ENCODE peak calls at places on chromosomes 13 and 19, in four cellular contexts. F is A549, G is HepG2, V is K562. K is an unnamed sample.

GRCh38 chr19:10203686-10204085 is 8.9 kb upstream of the DNMT1 start:
- DNase-seq in F (no peak), G (no peak), V (no peak), K (no peak)

GRCh38 chr13:32491028-32491427 is 47.6 kb downstream of the N4BP2L2 start:
- DNase-seq in V (no peak), G (no peak), F (no peak), K (no peak)

GRCh38 chr13:78875792-78876580 is 217.0 kb upstream of the OBI1 start:
- DNase-seq in G (no peak), V (no peak), F (no peak), K (peak)

GRCh38 chr19:48627211-48627864 is 8.0 kb downstream of the SPHK2 start:
- DNase-seq in F (no peak), V (no peak), G (peak), K (no peak)

GRCh38 chr19:3366761-3367571 is 583 bp downstream of the NFIC start:
- DNase-seq in G (no peak), F (no peak), V (peak), K (no peak)

GRCh38 chr19:41927810-41928192 is 448 bp downstream of the ERFL start:
- DNase-seq in G (no peak), V (peak), F (no peak), K (no peak)

GRCh38 chr19:16791942-16792341 is 37.3 kb upstream of the SIN3B start:
- DNase-seq in V (no peak), G (no peak), F (no peak), K (no peak)

GRCh38 chr19:54190942-54191670 is at the start of gene TSEN34:
- DNase-seq in V (peak), G (peak), F (no peak), K (peak)

GRCh38 chr19:10538204-10538603 is 5.5 kb upstream of the ATG4D start:
- DNase-seq in G (no peak), F (no peak), V (no peak), K (no peak)

GRCh38 chr19:18735752-18736151 is 52.3 kb downstream of the CRTC1 start:
- DNase-seq in G (no peak), F (no peak), V (no peak), K (no peak)

GRCh38 chr19:3980353-3981251 is 4.7 kb downstream of the EEF2 start:
- DNase-seq in G (no peak), V (no peak), F (no peak), K (no peak)

GRCh38 chr19:33947565-33947964 is 150.9 kb downstream of the KCTD15 start:
- DNase-seq in G (no peak), V (no peak), F (no peak), K (no peak)

GRCh38 chr13:106103779-106104178 is 431.7 kb downstream of the EFNB2 start:
- DNase-seq in V (no peak), F (peak), G (no peak), K (no peak)

GRCh38 chr19:50314724-50315700 is 14.2 kb downstream of the KCNC3 start:
- DNase-seq in V (no peak), G (no peak), F (no peak), K (peak)

GRCh38 chr13:71536201-71536600 is 330.8 kb downstream of the DACH1 start:
- DNase-seq in F (no peak), G (no peak), V (no peak), K (no peak)

GRCh38 chr19:39582891-39583625 is 19.3 kb upstream of the LGALS13 start:
- DNase-seq in G (no peak), V (no peak), F (no peak), K (no peak)

GRCh38 chr19:3071764-3072163 is 9.5 kb upstream of the TLE5 start:
- DNase-seq in G (no peak), F (no peak), V (no peak), K (no peak)

GRCh38 chr13:23418776-23419683 is 14.5 kb downstream of the SACS start:
- DNase-seq in F (no peak), G (no peak), V (no peak), K (no peak)

GRCh38 chr13:36148436-36148835 is 17.3 kb upstream of the DCLK1 start:
- DNase-seq in V (no peak), G (no peak), F (no peak), K (no peak)

GRCh38 chr13:78601124-78601885 is 2.0 kb downstream of the POU4F1 start:
- DNase-seq in V (no peak), F (no peak), G (no peak), K (peak)

GRCh38 chr19:53158119-53158656 is 665 bp downstream of the ZNF347 start:
- DNase-seq in F (no peak), V (peak), G (no peak), K (peak)

GRCh38 chr13:55999709-56000108 is 1141.0 kb upstream of the PRR20A start:
- DNase-seq in F (no peak), V (no peak), G (no peak), K (peak)

GRCh38 chr13:39600766-39601165 is 2.2 kb downstream of the LHFPL6 start:
- DNase-seq in V (no peak), F (no peak), G (no peak), K (peak)

GRCh38 chr13:100465558-100465957 is 123.0 kb downstream of the GGACT start:
- DNase-seq in V (no peak), F (no peak), G (no peak), K (no peak)

GRCh38 chr13:49627831-49628652 is at the start of gene ARL11:
- DNase-seq in G (no peak), V (peak), F (no peak), K (peak)

GRCh38 chr13:85729296-85729695 is 69.9 kb downstream of the SLITRK6 start:
- DNase-seq in V (no peak), G (no peak), F (no peak), K (no peak)

GRCh38 chr13:33349314-33349995 is 63.9 kb upstream of the STARD13 start:
- DNase-seq in V (no peak), G (no peak), F (no peak), K (peak)

GRCh38 chr13:114112826-114113322 is 19.5 kb downstream of the RASA3 start:
- DNase-seq in F (no peak), V (no peak), G (no peak), K (peak)

GRCh38 chr13:31769581-31769980 is 30.3 kb downstream of the RXFP2 start:
- DNase-seq in F (no peak), G (no peak), V (no peak), K (no peak)

GRCh38 chr13:43143591-43143990 is 120.2 kb downstream of the DNAJC15 start:
- DNase-seq in V (no peak), G (no peak), F (no peak), K (no peak)
- TF ChIP-seq NR3C1 in V (no peak), G (no peak), F (no peak), K (no peak)

GRCh38 chr13:109697936-109698335 is 88.4 kb downstream of the IRS2 start:
- DNase-seq in V (no peak), F (no peak), G (no peak), K (no peak)

GRCh38 chr13:109700176-109700575 is 86.2 kb downstream of the IRS2 start:
- DNase-seq in F (no peak), G (no peak), V (peak), K (no peak)

GRCh38 chr13:109698779-109699178 is 87.6 kb downstream of the IRS2 start:
- DNase-seq in V (no peak), G (no peak), F (no peak), K (no peak)

GRCh38 chr13:109703250-109703649 is 83.1 kb downstream of the IRS2 start:
- DNase-seq in F (no peak), G (no peak), V (no peak), K (no peak)

DNA sequence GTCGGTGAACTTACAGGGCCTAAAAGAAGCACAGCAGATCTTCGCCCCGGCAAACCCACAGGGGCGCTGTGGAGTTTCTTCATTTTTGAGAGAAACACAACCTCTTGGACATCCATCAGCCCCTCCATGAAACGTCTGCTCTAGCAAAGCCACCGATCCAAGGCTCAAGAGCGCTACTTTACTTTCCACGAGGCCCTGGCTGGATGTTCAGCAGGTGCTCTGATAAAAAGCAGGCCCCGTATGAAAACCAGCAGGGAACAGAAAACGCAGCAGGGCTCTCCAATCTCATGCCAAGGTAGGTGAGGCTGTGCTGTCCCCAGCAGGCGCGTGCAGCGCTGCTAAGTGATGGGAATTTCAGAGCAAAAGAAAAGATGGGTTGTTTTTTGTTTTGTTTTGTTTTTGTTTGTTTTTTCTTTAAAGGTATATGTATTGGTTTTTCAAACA is 86.7 kb downstream of the IRS2 start:
- DNase-seq in V (no peak), F (no peak), G (no peak), K (peak)
- TF ChIP-seq NR3C1 in V (no peak), F (no peak), G (no peak), K (no peak)

GRCh38 chr19:1315470-1316166 is 29.9 kb downstream of the EFNA2 start:
- DNase-seq in G (no peak), F (peak), V (peak), K (peak)

GRCh38 chr19:1310853-1311180 is 25.1 kb downstream of the EFNA2 start:
- DNase-seq in V (no peak), F (no peak), G (no peak), K (no peak)

GRCh38 chr19:1313695-1314613 is 28.3 kb downstream of the EFNA2 start:
- DNase-seq in F (no peak), G (no peak), V (no peak), K (no peak)

GRCh38 chr19:1311543-1312091 is 25.9 kb downstream of the EFNA2 start:
- DNase-seq in V (no peak), G (no peak), F (no peak), K (no peak)

GRCh38 chr19:1312732-1313694 is 27.3 kb downstream of the EFNA2 start:
- DNase-seq in F (peak), G (no peak), V (no peak), K (no peak)
- TF ChIP-seq NR3C1 in F (no peak), G (no peak), V (no peak), K (no peak)

GRCh38 chr19:43781630-43782310 is 997 bp upstream of the KCNN4 start:
- DNase-seq in F (no peak), V (no peak), G (no peak), K (no peak)

GRCh38 chr19:43778651-43779050 is 2.1 kb downstream of the KCNN4 start:
- DNase-seq in G (no peak), V (no peak), F (no peak), K (no peak)

GRCh38 chr19:43779147-43779819 is 1.5 kb downstream of the KCNN4 start:
- DNase-seq in V (no peak), G (no peak), F (no peak), K (no peak)

GRCh38 chr19:43780706-43781525 is at the start of gene KCNN4:
- DNase-seq in G (no peak), V (peak), F (peak), K (no peak)

GRCh38 chr19:43779820-43780219 is 953 bp downstream of the KCNN4 start:
- DNase-seq in V (peak), G (no peak), F (peak), K (no peak)
- TF ChIP-seq NR3C1 in V (no peak), G (no peak), F (no peak), K (no peak)

DNA sequence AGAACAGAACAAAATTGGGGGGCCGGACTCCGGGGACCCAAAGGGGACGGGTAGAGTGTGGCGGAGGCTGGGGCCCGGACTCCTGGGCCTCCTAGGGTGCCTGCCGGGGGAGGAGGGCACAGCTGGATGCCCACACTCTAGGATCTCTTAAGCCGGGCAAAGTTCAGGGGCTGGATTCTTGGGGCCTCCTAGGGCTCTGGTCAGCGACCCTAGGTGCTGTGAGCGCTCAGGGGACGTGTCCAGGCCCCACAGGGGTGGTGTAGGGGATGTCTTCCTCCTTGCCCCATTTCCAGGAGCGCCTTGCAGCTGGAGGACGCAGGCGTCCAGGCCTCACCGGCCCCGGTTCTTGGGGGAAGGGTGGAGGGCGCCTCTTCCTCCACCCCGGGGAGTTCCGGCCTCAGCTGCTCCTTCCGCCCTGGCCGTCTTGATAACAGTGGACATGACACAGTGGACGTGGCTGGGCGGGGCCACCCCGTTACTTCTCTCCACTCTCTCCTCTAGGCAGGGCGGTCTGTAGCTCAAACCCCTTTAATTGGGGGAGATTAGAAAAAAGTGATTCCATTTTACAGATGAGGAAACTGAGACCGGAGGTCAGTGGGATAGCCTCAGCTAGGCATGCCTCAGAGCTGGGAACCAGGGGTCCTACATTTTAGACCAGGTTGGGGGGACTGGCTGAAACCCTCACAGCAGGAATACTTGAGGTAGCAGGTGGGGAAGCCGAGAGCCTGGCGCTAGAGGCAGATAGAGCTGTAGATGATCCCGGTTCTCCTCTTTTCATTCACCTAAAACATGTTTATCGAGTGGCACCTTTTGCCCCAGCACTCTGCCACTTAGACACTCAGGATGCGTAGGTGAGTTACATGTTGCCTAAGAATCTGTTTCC is 705 bp downstream of the STXBP2 start:
- DNase-seq in G (no peak), V (peak), F (peak), K (no peak)
- TF ChIP-seq NR3C1 in G (no peak), V (no peak), F (no peak), K (no peak)

GRCh38 chr19:27654266-27654990 is 1558.5 kb downstream of the UQCRFS1 start:
- DNase-seq in V (no peak), F (no peak), G (no peak), K (no peak)

GRCh38 chr19:27657271-27658051 is 1555.5 kb downstream of the UQCRFS1 start:
- DNase-seq in V (no peak), F (no peak), G (no peak), K (no peak)

GRCh38 chr19:27652796-27653195 is 1560.2 kb downstream of the UQCRFS1 start:
- DNase-seq in G (no peak), V (no peak), F (no peak), K (no peak)

GRCh38 chr19:27647423-27647822 is 1565.5 kb downstream of the UQCRFS1 start:
- DNase-seq in V (no peak), F (no peak), G (no peak), K (no peak)

DNA sequence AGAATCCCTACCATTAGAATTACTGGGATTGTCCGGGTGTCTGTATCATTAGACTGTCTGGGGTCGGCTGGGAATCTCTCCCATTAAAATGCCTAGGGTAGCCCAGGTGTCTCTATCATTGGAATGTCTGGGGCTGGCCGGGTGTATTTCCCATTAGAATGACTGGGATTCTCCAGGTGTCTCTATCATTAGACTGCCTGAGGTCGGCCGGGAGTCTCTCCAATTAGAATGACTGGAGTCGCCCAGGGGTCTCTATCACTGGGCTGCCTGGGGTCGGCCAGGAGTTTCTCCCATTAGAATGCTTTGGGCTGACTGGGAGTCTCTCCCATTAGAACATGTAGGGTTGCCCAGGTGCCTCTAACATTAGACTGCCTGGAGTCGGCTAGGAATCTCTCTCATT is 1560.7 kb downstream of the UQCRFS1 start:
- DNase-seq in V (no peak), F (no peak), G (no peak), K (no peak)
- TF ChIP-seq NR3C1 in V (no peak), F (no peak), G (no peak), K (no peak)

DNA sequence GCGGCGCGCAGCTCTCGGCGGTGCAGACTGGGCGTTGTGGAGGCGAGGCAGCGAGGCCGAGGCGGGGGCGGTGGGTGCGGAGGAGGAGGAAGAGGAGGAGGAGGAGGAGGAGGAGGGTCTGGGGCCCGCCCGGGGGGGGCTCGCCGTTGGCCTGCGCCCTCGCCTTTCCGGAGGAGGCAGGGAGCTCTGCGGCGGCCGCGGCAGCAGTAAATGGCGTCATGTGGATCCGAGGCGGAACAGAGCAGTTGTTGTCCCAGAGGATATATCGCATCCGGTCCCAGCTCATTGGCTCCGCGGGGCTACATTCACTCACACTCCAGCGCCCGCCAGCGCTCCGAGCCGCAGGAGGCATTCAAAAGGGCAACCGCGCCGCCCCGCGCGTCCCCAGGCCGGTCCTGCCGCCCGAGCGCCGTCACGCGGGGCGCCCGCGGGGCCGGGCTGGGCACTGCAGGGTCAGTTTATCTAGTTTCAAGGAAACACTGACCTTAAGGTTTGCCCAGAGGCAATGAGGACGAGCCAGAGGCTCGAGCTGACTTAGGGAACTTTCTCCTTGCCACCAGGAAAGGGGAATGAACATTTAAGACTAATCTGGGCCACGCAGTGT is at the start of gene SPRY2:
- DNase-seq in G (peak), V (peak), F (peak), K (peak)
- TF ChIP-seq NR3C1 in G (no peak), V (no peak), F (no peak), K (no peak)

GRCh38 chr13:34515201-34515600 is 426.9 kb upstream of the NBEA start:
- DNase-seq in G (no peak), F (no peak), V (no peak), K (no peak)

GRCh38 chr13:34523401-34523800 is 418.7 kb upstream of the NBEA start:
- DNase-seq in V (no peak), F (no peak), G (no peak), K (no peak)

GRCh38 chr13:34522818-34523217 is 419.3 kb upstream of the NBEA start:
- DNase-seq in V (no peak), F (no peak), G (no peak), K (no peak)

DNA sequence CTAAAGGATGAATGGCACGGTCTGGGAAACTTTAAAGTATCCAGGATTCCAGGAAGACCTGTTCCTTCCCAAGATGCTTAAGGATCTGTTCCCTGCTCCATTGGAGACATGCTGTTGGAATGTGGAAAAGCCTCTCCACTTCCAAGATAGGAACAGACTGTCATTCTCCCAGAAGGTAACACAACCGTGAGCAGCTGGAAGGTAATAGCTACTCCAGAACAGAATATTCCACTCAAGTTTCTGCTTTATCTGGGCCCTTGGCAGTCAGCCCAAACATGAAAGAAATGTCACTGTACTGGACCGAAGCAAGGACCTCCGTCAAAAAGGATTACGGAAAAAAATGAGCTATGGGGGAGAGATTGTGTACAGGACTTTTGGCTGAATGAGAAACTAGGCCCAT is 420.9 kb upstream of the NBEA start:
- DNase-seq in V (no peak), F (no peak), G (no peak), K (no peak)
- TF ChIP-seq NR3C1 in V (no peak), F (no peak), G (no peak), K (no peak)

K was measured in WTC11.